ENCODE peak calls at places on chromosomes 6 and 20, in four cellular contexts. X is esophagus squamous epithelium, R is breast epithelium, L is endothelial cell of umbilical vein. F is an unnamed sample.

GRCh38 chr20:45097485-45098095 is 3.3 kb downstream of the KCNS1 start:
- DNase-seq in R (no peak), L (peak), X (no peak), F (peak)

GRCh38 chr6:15023448-15023847 is 222.4 kb upstream of the JARID2 start:
- DNase-seq in L (no peak), R (no peak), X (no peak), F (no peak)

GRCh38 chr20:64203037-64203777 is 39.0 kb downstream of the MYT1 start:
- DNase-seq in L (no peak), X (no peak), R (no peak), F (no peak)

GRCh38 chr6:109793793-109794192 is 102.7 kb downstream of the FIG4 start:
- DNase-seq in X (no peak), R (no peak), L (peak), F (no peak)

GRCh38 chr6:135162678-135163439 is 18.2 kb upstream of the MYB start:
- DNase-seq in L (peak), X (no peak), R (no peak), F (no peak)

GRCh38 chr20:20192366-20192765 is 140.0 kb downstream of the CFAP61 start:
- DNase-seq in L (no peak), R (no peak), X (no peak), F (no peak)

GRCh38 chr6:149984778-149985177 is 21.0 kb downstream of the ULBP1 start:
- DNase-seq in R (peak), L (no peak), X (no peak), F (no peak)

GRCh38 chr20:58467572-58468330 is 47.4 kb downstream of the APCDD1L start:
- DNase-seq in L (no peak), R (no peak), X (no peak), F (no peak)

GRCh38 chr6:70758883-70759282 is 91.2 kb downstream of the SMAP1 start:
- DNase-seq in L (no peak), X (no peak), R (no peak), F (no peak)

GRCh38 chr6:81531869-81532561 is 220.5 kb downstream of the TENT5A start:
- DNase-seq in R (no peak), X (no peak), L (no peak), F (no peak)

GRCh38 chr6:257774-258173 is 34.5 kb upstream of the DUSP22 start:
- DNase-seq in L (no peak), X (no peak), R (no peak), F (no peak)

GRCh38 chr20:25221592-25222460 is 26.1 kb upstream of the PYGB start:
- DNase-seq in X (no peak), L (no peak), R (no peak), F (no peak)

GRCh38 chr6:160756871-160757270 is 54.8 kb downstream of the PLG start:
- DNase-seq in X (no peak), L (no peak), R (no peak), F (no peak)

GRCh38 chr20:49448917-49449316 is 33.6 kb downstream of the KCNB1 start:
- DNase-seq in R (no peak), X (no peak), L (no peak), F (no peak)

GRCh38 chr6:129890164-129890563 is 29.0 kb upstream of the TMEM244 start:
- DNase-seq in L (peak), X (no peak), R (no peak), F (no peak)

GRCh38 chr6:163376167-163376566 is 38.4 kb upstream of the QKI start:
- DNase-seq in X (no peak), L (no peak), R (no peak), F (no peak)

GRCh38 chr6:135909737-135910387 is 58.4 kb downstream of the PDE7B start:
- DNase-seq in L (peak), X (no peak), R (no peak), F (no peak)

GRCh38 chr6:11012976-11013375 is 31.1 kb downstream of the ELOVL2 start:
- DNase-seq in L (no peak), R (no peak), X (no peak), F (no peak)

GRCh38 chr6:157551041-157551832 is 170.2 kb downstream of the ZDHHC14 start:
- DNase-seq in X (no peak), R (no peak), L (no peak), F (no peak)

GRCh38 chr6:112881828-112882227 is 534.7 kb downstream of the RFPL4B start:
- DNase-seq in X (no peak), L (no peak), R (no peak), F (no peak)

GRCh38 chr6:143934867-143935266 is 70.6 kb downstream of the ZC2HC1B start:
- DNase-seq in X (no peak), L (no peak), R (no peak), F (no peak)
- TF ChIP-seq POLR2A in X (no peak), L (no peak), R (no peak), F (no peak)

GRCh38 chr6:43798688-43799444 is 28.9 kb downstream of the VEGFA start:
- DNase-seq in X (peak), L (peak), R (peak), F (peak)
- TF ChIP-seq POLR2A in X (no peak), L (no peak), R (no peak), F (no peak)

GRCh38 chr6:143059616-143060353 is 904 bp upstream of the AIG1 start:
- DNase-seq in R (no peak), L (peak), X (no peak), F (peak)
- TF ChIP-seq POLR2A in R (no peak), L (no peak), X (no peak), F (no peak)

DNA sequence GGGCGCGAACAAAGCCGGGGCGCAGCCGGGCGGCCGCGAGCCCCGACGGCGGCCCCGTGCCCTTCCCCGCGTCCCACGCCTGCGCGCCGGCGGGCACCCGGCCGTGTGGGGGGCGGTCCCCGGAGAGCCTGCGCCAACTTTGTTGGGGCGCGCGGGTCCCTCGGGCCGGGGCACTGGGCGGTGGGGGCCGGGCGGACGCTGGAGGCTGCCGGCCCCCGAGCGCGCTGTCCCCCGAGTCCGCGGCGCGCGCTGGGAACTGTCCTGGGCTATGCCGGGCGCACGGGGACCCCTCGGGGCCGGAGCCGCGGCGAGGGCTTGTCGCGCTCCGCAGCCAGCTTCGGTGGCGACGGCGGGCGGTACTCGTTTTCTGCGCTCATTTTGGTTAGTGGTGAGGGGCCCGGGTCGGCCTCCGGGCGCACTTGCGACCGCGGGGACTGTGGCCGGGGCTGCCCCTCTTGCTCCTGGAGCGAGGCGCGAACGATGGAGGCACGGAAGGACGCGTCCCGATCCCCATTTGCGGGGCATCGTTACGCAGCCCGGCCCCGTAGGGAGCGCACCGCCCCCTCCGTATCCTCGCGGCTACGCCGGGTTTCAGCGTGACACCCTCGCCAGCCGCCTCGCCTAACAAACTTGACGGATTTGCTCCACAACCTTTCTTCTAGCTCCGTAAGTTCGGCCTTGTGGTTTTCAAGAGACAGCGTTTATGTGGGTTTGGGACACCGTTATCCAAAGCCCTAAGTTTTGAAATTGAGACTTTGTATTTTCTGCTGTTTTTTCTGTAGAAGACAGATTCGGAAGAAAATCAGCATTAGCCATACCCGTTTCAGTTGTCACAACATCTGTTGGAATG is 632 bp downstream of the SS18L1 start:
- DNase-seq in R (peak), L (peak), X (no peak), F (peak)
- TF ChIP-seq POLR2A in R (no peak), L (no peak), X (no peak), F (peak)

GRCh38 chr20:380763-381580 is 412 bp downstream of the TRIB3 start:
- DNase-seq in L (peak), R (no peak), X (no peak), F (peak)

GRCh38 chr20:382291-383115 is 1.9 kb downstream of the TRIB3 start:
- DNase-seq in L (no peak), X (no peak), R (no peak), F (no peak)

GRCh38 chr20:383889-384288 is 3.3 kb downstream of the TRIB3 start:
- DNase-seq in R (no peak), L (no peak), X (no peak), F (no peak)

GRCh38 chr20:378961-379336 is 1.6 kb upstream of the TRIB3 start:
- DNase-seq in L (no peak), R (no peak), X (no peak), F (no peak)

DNA sequence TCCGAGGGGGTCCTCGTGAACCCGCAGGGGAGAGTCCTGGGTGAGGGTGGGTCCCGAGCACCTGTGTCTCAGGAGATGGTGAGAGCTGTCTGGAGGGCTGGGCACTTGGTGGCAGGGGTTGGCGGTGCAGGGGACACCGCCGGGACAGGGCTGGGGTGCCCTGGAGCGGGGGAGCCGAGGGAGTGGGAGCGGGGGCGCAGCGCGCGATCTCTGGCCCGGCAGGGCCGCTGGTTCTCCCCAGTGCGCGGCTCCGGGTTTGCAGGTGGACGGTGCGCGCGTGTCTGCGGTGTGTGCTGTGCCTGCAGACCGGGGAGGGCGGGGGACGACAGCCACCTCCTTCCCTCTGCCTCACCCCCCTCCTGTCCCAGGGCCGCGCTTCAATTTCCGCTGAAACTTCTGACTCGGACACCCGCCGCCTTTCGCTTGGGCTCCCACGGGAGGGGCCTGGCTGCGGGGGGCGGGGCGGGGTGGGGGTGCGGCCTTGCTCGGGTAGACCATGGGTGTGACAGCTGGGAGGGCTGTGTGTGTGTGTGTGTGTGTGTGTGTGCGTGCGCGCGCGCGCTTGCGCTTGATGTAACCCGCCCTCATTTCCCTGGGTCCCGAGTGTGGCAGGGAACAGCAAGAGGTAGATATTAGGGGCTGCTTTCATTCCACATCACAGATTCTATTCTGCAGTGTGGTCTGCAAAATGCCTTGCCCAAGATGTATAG is 1.2 kb downstream of the TRIB3 start:
- DNase-seq in X (peak), R (peak), L (peak), F (peak)
- TF ChIP-seq POLR2A in X (no peak), R (no peak), L (peak), F (no peak)